ENCODE peak calls at places on chromosomes 13 and 19, in six cellular contexts. One of them, this sample, is unnamed.

GRCh38 chr13:73657821-73658540 is 476.2 kb downstream of the KLF12 start:
- DNase-seq in cardiac fibroblast: peak; percentile 93
- DNase-seq in AG09309: no peak
- DNase-seq in brain microvascular endothelial cell: no peak
- DNase-seq in foreskin fibroblast: peak; percentile 25
- DNase-seq in stomach: no peak
- DNase-seq in this sample: no peak

GRCh38 chr19:52094526-52094925 is 1.0 kb downstream of the ZNF841 start:
- DNase-seq in foreskin fibroblast: no peak
- DNase-seq in AG09309: no peak
- DNase-seq in brain microvascular endothelial cell: no peak
- DNase-seq in cardiac fibroblast: no peak
- DNase-seq in stomach: no peak
- DNase-seq in this sample: no peak

GRCh38 chr13:50015263-50015662 is at the start of gene KCNRG:
- DNase-seq in AG09309: no peak
- DNase-seq in cardiac fibroblast: peak; percentile 50
- DNase-seq in foreskin fibroblast: peak; percentile 35
- DNase-seq in brain microvascular endothelial cell: no peak
- DNase-seq in stomach: no peak
- DNase-seq in this sample: no peak

GRCh38 chr19:38944981-38945506 is 14.3 kb downstream of the MRPS12 start:
- DNase-seq in foreskin fibroblast: peak; percentile 19
- DNase-seq in brain microvascular endothelial cell: no peak
- DNase-seq in stomach: no peak
- DNase-seq in AG09309: no peak
- DNase-seq in cardiac fibroblast: no peak
- DNase-seq in this sample: no peak

GRCh38 chr13:93847162-93847561 is 620.6 kb downstream of the GPC6 start:
- DNase-seq in cardiac fibroblast: peak; percentile 44
- DNase-seq in AG09309: peak; percentile 43
- DNase-seq in stomach: no peak
- DNase-seq in foreskin fibroblast: peak; percentile 53
- DNase-seq in brain microvascular endothelial cell: peak; percentile 77
- DNase-seq in this sample: peak; percentile 48

GRCh38 chr13:47672245-47672975 is 328.7 kb downstream of the SUCLA2 start:
- DNase-seq in brain microvascular endothelial cell: no peak
- DNase-seq in foreskin fibroblast: peak; percentile 30
- DNase-seq in stomach: no peak
- DNase-seq in AG09309: peak; percentile 16
- DNase-seq in cardiac fibroblast: peak; percentile 75
- DNase-seq in this sample: peak; percentile 66

GRCh38 chr13:83057119-83057518 is 825.2 kb downstream of the SLITRK1 start:
- DNase-seq in brain microvascular endothelial cell: no peak
- DNase-seq in foreskin fibroblast: peak; percentile 38
- DNase-seq in cardiac fibroblast: no peak
- DNase-seq in stomach: no peak
- DNase-seq in AG09309: no peak
- DNase-seq in this sample: peak; percentile 25

GRCh38 chr13:51912511-51913225 is 50.9 kb downstream of the CCDC70 start:
- DNase-seq in cardiac fibroblast: no peak
- DNase-seq in brain microvascular endothelial cell: no peak
- DNase-seq in AG09309: no peak
- DNase-seq in stomach: no peak
- DNase-seq in foreskin fibroblast: no peak
- DNase-seq in this sample: no peak

GRCh38 chr13:112200200-112200599 is 133.3 kb downstream of the SOX1 start:
- DNase-seq in foreskin fibroblast: no peak
- DNase-seq in stomach: no peak
- DNase-seq in brain microvascular endothelial cell: no peak
- DNase-seq in AG09309: no peak
- DNase-seq in cardiac fibroblast: no peak
- DNase-seq in this sample: no peak

GRCh38 chr13:31328549-31329229 is 128.9 kb downstream of the B3GLCT start:
- DNase-seq in stomach: no peak
- DNase-seq in cardiac fibroblast: no peak
- DNase-seq in AG09309: no peak
- DNase-seq in brain microvascular endothelial cell: peak; percentile 4
- DNase-seq in foreskin fibroblast: peak; percentile 18
- DNase-seq in this sample: peak; percentile 23

GRCh38 chr13:89678722-89679121 is 1668.8 kb upstream of the MIR17HG start:
- DNase-seq in foreskin fibroblast: no peak
- DNase-seq in AG09309: no peak
- DNase-seq in cardiac fibroblast: no peak
- DNase-seq in brain microvascular endothelial cell: no peak
- DNase-seq in stomach: no peak
- DNase-seq in this sample: no peak

GRCh38 chr13:41008349-41008980 is 10.7 kb downstream of the ELF1 start:
- DNase-seq in stomach: no peak
- DNase-seq in foreskin fibroblast: peak; percentile 84
- DNase-seq in cardiac fibroblast: peak; percentile 54
- DNase-seq in AG09309: peak; percentile 42
- DNase-seq in brain microvascular endothelial cell: peak; percentile 13
- DNase-seq in this sample: peak; percentile 56

GRCh38 chr19:3068071-3068470 is 5.8 kb upstream of the TLE5 start:
- DNase-seq in stomach: no peak
- DNase-seq in cardiac fibroblast: no peak
- DNase-seq in brain microvascular endothelial cell: no peak
- DNase-seq in foreskin fibroblast: no peak
- DNase-seq in AG09309: no peak
- DNase-seq in this sample: no peak

GRCh38 chr19:11814707-11815050 is 606 bp downstream of the ZNF440 start:
- DNase-seq in stomach: no peak
- DNase-seq in foreskin fibroblast: peak; percentile 54
- DNase-seq in cardiac fibroblast: peak; percentile 51
- DNase-seq in AG09309: no peak
- DNase-seq in brain microvascular endothelial cell: peak; percentile 32
- DNase-seq in this sample: no peak

GRCh38 chr13:112958127-112958989 is 10.7 kb upstream of the MCF2L start:
- DNase-seq in AG09309: no peak
- DNase-seq in cardiac fibroblast: no peak
- DNase-seq in foreskin fibroblast: no peak
- DNase-seq in brain microvascular endothelial cell: no peak
- DNase-seq in stomach: no peak
- DNase-seq in this sample: no peak

GRCh38 chr19:30895946-30896345 is 453.3 kb downstream of the TSHZ3 start:
- DNase-seq in stomach: no peak
- DNase-seq in AG09309: no peak
- DNase-seq in brain microvascular endothelial cell: no peak
- DNase-seq in foreskin fibroblast: no peak
- DNase-seq in cardiac fibroblast: no peak
- DNase-seq in this sample: no peak

GRCh38 chr13:37602743-37603381 is 4.3 kb upstream of the POSTN start:
- DNase-seq in cardiac fibroblast: peak; percentile 59
- DNase-seq in stomach: no peak
- DNase-seq in AG09309: no peak
- DNase-seq in foreskin fibroblast: peak; percentile 49
- DNase-seq in brain microvascular endothelial cell: no peak
- DNase-seq in this sample: no peak

GRCh38 chr19:42596391-42597071 is 1.8 kb upstream of the CEACAM8 start:
- DNase-seq in brain microvascular endothelial cell: no peak
- DNase-seq in foreskin fibroblast: peak; percentile 29
- DNase-seq in cardiac fibroblast: peak; percentile 20
- DNase-seq in stomach: peak; percentile 41
- DNase-seq in AG09309: no peak
- DNase-seq in this sample: no peak

GRCh38 chr19:41657157-41657556 is 30.3 kb upstream of the CEACAM4 start:
- DNase-seq in foreskin fibroblast: no peak
- DNase-seq in cardiac fibroblast: no peak
- DNase-seq in stomach: no peak
- DNase-seq in AG09309: no peak
- DNase-seq in brain microvascular endothelial cell: no peak
- DNase-seq in this sample: no peak

GRCh38 chr19:40598918-40599307 is 2.3 kb upstream of the LTBP4 start:
- DNase-seq in brain microvascular endothelial cell: no peak
- DNase-seq in foreskin fibroblast: no peak
- DNase-seq in stomach: no peak
- DNase-seq in AG09309: no peak
- DNase-seq in cardiac fibroblast: no peak
- DNase-seq in this sample: no peak

GRCh38 chr19:42030605-42031004 is 36.6 kb upstream of the ATP1A3 start:
- DNase-seq in brain microvascular endothelial cell: no peak
- DNase-seq in foreskin fibroblast: no peak
- DNase-seq in AG09309: no peak
- DNase-seq in cardiac fibroblast: no peak
- DNase-seq in stomach: no peak
- DNase-seq in this sample: no peak

GRCh38 chr19:44758596-44758995 is 10.1 kb downstream of the BCL3 start:
- DNase-seq in brain microvascular endothelial cell: no peak
- DNase-seq in AG09309: no peak
- DNase-seq in foreskin fibroblast: no peak
- DNase-seq in stomach: no peak
- DNase-seq in cardiac fibroblast: peak; percentile 59
- DNase-seq in this sample: no peak

GRCh38 chr13:71625183-71625582 is 241.8 kb downstream of the DACH1 start:
- DNase-seq in stomach: no peak
- DNase-seq in cardiac fibroblast: no peak
- DNase-seq in foreskin fibroblast: peak; percentile 3
- DNase-seq in brain microvascular endothelial cell: no peak
- DNase-seq in AG09309: no peak
- DNase-seq in this sample: no peak

GRCh38 chr13:99086869-99087129 is 108.9 kb upstream of the DOCK9 start:
- DNase-seq in brain microvascular endothelial cell: no peak
- DNase-seq in foreskin fibroblast: no peak
- DNase-seq in cardiac fibroblast: no peak
- DNase-seq in stomach: no peak
- DNase-seq in AG09309: no peak
- DNase-seq in this sample: no peak

GRCh38 chr13:60611523-60611922 is 214.5 kb downstream of the TDRD3 start:
- DNase-seq in AG09309: no peak
- DNase-seq in foreskin fibroblast: no peak
- DNase-seq in brain microvascular endothelial cell: no peak
- DNase-seq in cardiac fibroblast: no peak
- DNase-seq in stomach: no peak
- DNase-seq in this sample: no peak

GRCh38 chr13:102291587-102292218 is 110.1 kb downstream of the FGF14 start:
- DNase-seq in foreskin fibroblast: peak; percentile 51
- DNase-seq in stomach: no peak
- DNase-seq in AG09309: no peak
- DNase-seq in cardiac fibroblast: peak; percentile 34
- DNase-seq in brain microvascular endothelial cell: no peak
- DNase-seq in this sample: no peak

GRCh38 chr19:45509692-45510015 is 2.4 kb downstream of the VASP start:
- DNase-seq in AG09309: no peak
- DNase-seq in brain microvascular endothelial cell: no peak
- DNase-seq in cardiac fibroblast: no peak
- DNase-seq in stomach: no peak
- DNase-seq in foreskin fibroblast: no peak
- DNase-seq in this sample: no peak

DNA sequence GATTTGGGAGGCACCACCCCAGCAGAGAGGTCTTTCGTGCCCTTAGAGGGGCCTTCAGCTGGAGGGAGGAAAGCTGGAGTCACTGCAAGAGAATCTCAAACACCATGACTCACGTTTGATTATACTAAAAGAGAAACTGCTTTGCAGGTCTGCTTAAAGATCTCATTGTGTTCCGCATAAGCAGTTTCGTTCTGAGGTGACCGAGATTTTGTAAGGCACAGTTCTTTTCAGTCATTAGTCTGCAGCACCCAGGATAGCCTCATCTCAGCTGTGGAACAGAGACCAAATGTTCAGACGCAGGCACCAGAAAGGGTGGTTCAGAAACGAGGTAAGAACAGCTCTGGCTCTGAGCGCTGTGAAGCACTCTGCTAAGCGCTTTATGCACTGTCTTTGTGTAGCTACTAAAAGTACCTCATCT is 71.2 kb upstream of the GTF3A start:
- DNase-seq in AG09309: no peak
- DNase-seq in brain microvascular endothelial cell: peak; percentile 36
- DNase-seq in foreskin fibroblast: peak; percentile 39
- DNase-seq in cardiac fibroblast: peak; percentile 37
- DNase-seq in stomach: no peak
- DNase-seq in this sample: no peak
- H3K4me3 ChIP-seq in AG09309: no peak overlapping the region
- H3K4me3 ChIP-seq in brain microvascular endothelial cell: peak overlapping the region; percentile 36
- H3K4me3 ChIP-seq in foreskin fibroblast: no peak overlapping the region
- H3K4me3 ChIP-seq in cardiac fibroblast: no peak overlapping the region
- H3K4me3 ChIP-seq in stomach: peak overlapping the region; percentile 10
- H3K4me3 ChIP-seq in this sample: no peak overlapping the region

GRCh38 chr13:96963786-96964475 is 30.3 kb downstream of the OXGR1 start:
- DNase-seq in foreskin fibroblast: no peak
- DNase-seq in cardiac fibroblast: no peak
- DNase-seq in stomach: no peak
- DNase-seq in brain microvascular endothelial cell: no peak
- DNase-seq in AG09309: no peak
- DNase-seq in this sample: no peak

GRCh38 chr13:96958286-96958891 is 35.9 kb downstream of the OXGR1 start:
- DNase-seq in cardiac fibroblast: peak; percentile 51
- DNase-seq in brain microvascular endothelial cell: peak; percentile 40
- DNase-seq in AG09309: no peak
- DNase-seq in stomach: peak; percentile 27
- DNase-seq in foreskin fibroblast: peak; percentile 61
- DNase-seq in this sample: peak; percentile 0

DNA sequence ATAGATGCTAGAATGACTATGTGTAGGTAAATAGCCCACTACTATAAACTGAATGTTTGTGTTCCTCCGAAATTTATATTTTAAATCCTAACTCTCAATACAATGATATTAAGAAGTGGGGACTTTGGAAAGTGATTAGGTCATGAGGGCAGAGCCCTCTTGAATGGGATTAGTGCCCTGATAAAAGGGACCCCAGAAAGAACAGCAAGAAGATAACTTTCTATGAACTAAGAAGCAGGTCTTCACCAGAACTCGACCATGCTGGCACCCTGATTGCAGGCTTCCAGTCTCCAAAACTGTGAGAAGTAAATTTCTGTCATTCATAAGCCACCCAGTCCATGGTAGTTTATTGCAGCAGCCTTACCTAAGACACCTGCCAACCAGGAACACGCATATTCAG is 33.9 kb downstream of the OXGR1 start:
- DNase-seq in foreskin fibroblast: no peak
- DNase-seq in brain microvascular endothelial cell: no peak
- DNase-seq in cardiac fibroblast: no peak
- DNase-seq in AG09309: no peak
- DNase-seq in stomach: no peak
- DNase-seq in this sample: no peak
- H3K4me3 ChIP-seq in foreskin fibroblast: no peak overlapping the region
- H3K4me3 ChIP-seq in brain microvascular endothelial cell: no peak overlapping the region
- H3K4me3 ChIP-seq in cardiac fibroblast: no peak overlapping the region
- H3K4me3 ChIP-seq in AG09309: no peak overlapping the region
- H3K4me3 ChIP-seq in stomach: no peak overlapping the region
- H3K4me3 ChIP-seq in this sample: no peak overlapping the region

DNA sequence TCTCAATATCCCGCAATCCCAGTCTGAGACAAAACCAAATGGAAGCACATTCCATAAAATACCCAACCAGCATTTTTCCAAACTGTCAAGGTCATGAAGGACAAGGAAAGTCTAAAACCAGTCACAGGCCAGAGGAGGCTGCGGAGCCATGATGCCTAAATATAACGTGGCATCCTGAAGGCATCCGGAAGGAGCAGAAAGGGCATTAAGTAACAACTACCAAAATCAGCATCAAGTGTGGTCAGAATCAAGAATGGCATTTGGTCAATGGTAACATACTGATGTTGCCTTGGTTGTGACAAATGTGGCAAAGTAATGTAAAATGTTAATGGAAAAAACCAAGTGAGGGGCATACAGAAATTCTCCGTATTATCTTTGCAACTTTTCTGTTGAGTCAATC is 3.5 kb upstream of the ATF5 start:
- DNase-seq in foreskin fibroblast: no peak
- DNase-seq in brain microvascular endothelial cell: no peak
- DNase-seq in AG09309: no peak
- DNase-seq in cardiac fibroblast: no peak
- DNase-seq in stomach: no peak
- DNase-seq in this sample: no peak
- H3K4me3 ChIP-seq in foreskin fibroblast: no peak overlapping the region
- H3K4me3 ChIP-seq in brain microvascular endothelial cell: no peak overlapping the region
- H3K4me3 ChIP-seq in AG09309: no peak overlapping the region
- H3K4me3 ChIP-seq in cardiac fibroblast: no peak overlapping the region
- H3K4me3 ChIP-seq in stomach: no peak overlapping the region
- H3K4me3 ChIP-seq in this sample: no peak overlapping the region

GRCh38 chr19:980133-980998 is 3.8 kb upstream of the WDR18 start:
- DNase-seq in AG09309: no peak
- DNase-seq in foreskin fibroblast: peak; percentile 51
- DNase-seq in brain microvascular endothelial cell: no peak
- DNase-seq in cardiac fibroblast: no peak
- DNase-seq in stomach: no peak
- DNase-seq in this sample: no peak
- H3K4me3 ChIP-seq in AG09309: no peak overlapping the region
- H3K4me3 ChIP-seq in foreskin fibroblast: no peak overlapping the region
- H3K4me3 ChIP-seq in brain microvascular endothelial cell: no peak overlapping the region
- H3K4me3 ChIP-seq in cardiac fibroblast: no peak overlapping the region
- H3K4me3 ChIP-seq in stomach: no peak overlapping the region
- H3K4me3 ChIP-seq in this sample: no peak overlapping the region

This sample was measured in skeletal muscle cell.